ENCODE peak calls at places on chromosomes 6 and 20, in five cellular contexts. S is CMK, K is suprapubic skin, W is SJSA1, J is neural crest cell. N is an unnamed sample.

GRCh38 chr6:130136803-130137202 is 85.9 kb downstream of the SAMD3 start:
- DNase-seq in J (no peak), K (no peak), W (no peak), S (no peak), N (no peak)

GRCh38 chr6:136677344-136677743 is 114.9 kb downstream of the MAP3K5 start:
- DNase-seq in J (no peak), S (no peak), K (no peak), W (no peak), N (no peak)

GRCh38 chr20:32930181-32930580 is 71.5 kb downstream of the EFCAB8 start:
- DNase-seq in W (no peak), J (no peak), S (no peak), K (no peak), N (no peak)

GRCh38 chr6:87212596-87212995 is 57.2 kb downstream of the ZNF292 start:
- DNase-seq in S (no peak), J (no peak), W (no peak), K (no peak), N (no peak)

GRCh38 chr20:47973519-47974233 is 188.4 kb upstream of the SULF2 start:
- DNase-seq in J (peak), S (no peak), K (no peak), W (no peak), N (peak)

GRCh38 chr20:63955281-63955845 is 853 bp downstream of the UCKL1 start:
- DNase-seq in W (no peak), K (no peak), S (no peak), J (peak), N (no peak)

GRCh38 chr6:151546941-151547659 is 53.3 kb downstream of the CCDC170 start:
- DNase-seq in K (no peak), W (no peak), S (no peak), J (no peak), N (no peak)

GRCh38 chr20:50689864-50690263 is 1.5 kb downstream of the RIPOR3 start:
- DNase-seq in J (no peak), S (no peak), K (no peak), W (no peak), N (no peak)

GRCh38 chr6:39819226-39819625 is 27.1 kb downstream of the DAAM2 start:
- DNase-seq in K (no peak), J (no peak), W (no peak), S (no peak), N (no peak)

GRCh38 chr20:1321654-1321939 is 7.3 kb downstream of the SDCBP2 start:
- DNase-seq in W (no peak), S (no peak), K (no peak), J (no peak), N (no peak)

GRCh38 chr20:57395111-57395959 is 4.1 kb downstream of the RBM38 start:
- DNase-seq in J (peak), W (peak), S (no peak), K (no peak), N (peak)

GRCh38 chr6:169627736-169628423 is 73.9 kb downstream of the WDR27 start:
- DNase-seq in W (no peak), K (no peak), J (no peak), S (no peak), N (no peak)

GRCh38 chr6:80550271-80550670 is 443.8 kb downstream of the BCKDHB start:
- DNase-seq in K (no peak), S (no peak), W (no peak), J (no peak), N (no peak)

GRCh38 chr6:3455490-3456394 is 1.1 kb downstream of the SLC22A23 start:
- DNase-seq in J (peak), S (no peak), W (no peak), K (no peak), N (peak)

GRCh38 chr6:3742076-3742425 is 9.5 kb downstream of the PXDC1 start:
- DNase-seq in S (no peak), J (no peak), K (no peak), W (no peak), N (no peak)

GRCh38 chr6:36374956-36375355 is 12.5 kb downstream of the ETV7 start:
- DNase-seq in S (no peak), W (no peak), K (no peak), J (no peak), N (no peak)

GRCh38 chr6:17768388-17768787 is 61.7 kb upstream of the NUP153 start:
- DNase-seq in W (no peak), J (no peak), S (no peak), K (no peak), N (no peak)

GRCh38 chr20:44513871-44514270 is 8.0 kb downstream of the SERINC3 start:
- DNase-seq in S (no peak), K (no peak), W (no peak), J (no peak), N (no peak)

GRCh38 chr6:106128981-106129761 is 43.0 kb downstream of the PRDM1 start:
- DNase-seq in W (no peak), K (no peak), J (no peak), S (no peak), N (no peak)

GRCh38 chr6:105713474-105714118 is 310.7 kb upstream of the PREP start:
- DNase-seq in K (no peak), W (no peak), S (no peak), J (no peak), N (no peak)

GRCh38 chr6:39952170-39952569 is 17.9 kb upstream of the MOCS1 start:
- DNase-seq in W (no peak), S (no peak), K (no peak), J (no peak), N (no peak)

GRCh38 chr20:60851826-60852704 is 400.0 kb upstream of the CDH4 start:
- DNase-seq in W (no peak), S (no peak), K (no peak), J (peak), N (peak)

GRCh38 chr20:32481311-32482103 is 103.6 kb downstream of the NOL4L start:
- DNase-seq in S (no peak), J (no peak), W (no peak), K (peak), N (no peak)

GRCh38 chr6:69007781-69008180 is 372.7 kb downstream of the ADGRB3 start:
- DNase-seq in J (no peak), S (no peak), W (no peak), K (no peak), N (no peak)

GRCh38 chr20:62508641-62509051 is 32.9 kb upstream of the GATA5 start:
- DNase-seq in J (no peak), S (no peak), K (no peak), W (no peak), N (no peak)

GRCh38 chr20:1894471-1894950 is 696 bp upstream of the SIRPA start:
- DNase-seq in W (peak), J (peak), S (peak), K (peak), N (peak)

GRCh38 chr20:62452475-62453095 is 23.2 kb downstream of the GATA5 start:
- DNase-seq in S (no peak), K (no peak), W (no peak), J (no peak), N (no peak)

GRCh38 chr6:37222992-37223391 is 34.6 kb upstream of the TBC1D22B start:
- DNase-seq in W (no peak), J (no peak), S (no peak), K (no peak), N (no peak)

GRCh38 chr6:130587778-130588520 is 222.1 kb downstream of the TMEM200A start:
- DNase-seq in J (no peak), S (no peak), W (no peak), K (no peak), N (no peak)

GRCh38 chr6:14721103-14721758 is 524.6 kb upstream of the JARID2 start:
- DNase-seq in K (no peak), J (no peak), S (no peak), W (no peak), N (peak)

GRCh38 chr6:51842487-51843469 is 244.6 kb downstream of the PKHD1 start:
- DNase-seq in W (no peak), K (no peak), S (no peak), J (peak), N (no peak)

GRCh38 chr20:54133434-54134427 is 40.1 kb downstream of the CYP24A1 start:
- DNase-seq in W (peak), S (no peak), J (no peak), K (no peak), N (no peak)

GRCh38 chr20:41046716-41047115 is 18.1 kb downstream of the TOP1 start:
- DNase-seq in J (no peak), K (no peak), S (no peak), W (no peak), N (no peak)

GRCh38 chr6:135870722-135871121 is 19.2 kb downstream of the PDE7B start:
- DNase-seq in J (no peak), S (no peak), W (no peak), K (no peak), N (no peak)

GRCh38 chr20:62826646-62827322 is 9.9 kb downstream of the COL9A3 start:
- DNase-seq in J (no peak), W (no peak), S (no peak), K (no peak), N (no peak)

GRCh38 chr20:25459916-25460590 is 52.6 kb downstream of the GINS1 start:
- DNase-seq in K (no peak), S (no peak), W (no peak), J (no peak), N (no peak)

GRCh38 chr6:144344651-144345050 is 59.5 kb downstream of the UTRN start:
- DNase-seq in J (no peak), S (no peak), W (no peak), K (no peak), N (no peak)

GRCh38 chr6:39251406-39251805 is 22.1 kb upstream of the KCNK5 start:
- DNase-seq in J (no peak), S (no peak), K (no peak), W (no peak), N (no peak)

N was measured in endothelial cell.